ENCODE peak calls at places on chromosomes 1 and 21, in six cellular contexts. B is esophagus squamous epithelium, Y is stomach, X is aorta, Q is cardiac muscle cell, E is ovary. C is an unnamed sample. For H3K9me3, the result is how much of the 10 kb centered on the place peaks cover.

GRCh38 chr1:180137767-180138166 is 16.9 kb upstream of the QSOX1 start:
- DNase-seq in B (no peak), Y (no peak), X (no peak), Q (no peak), E (no peak), C (no peak)

GRCh38 chr1:78292361-78292760 is 198.4 kb upstream of the PTGFR start:
- DNase-seq in B (no peak), Y (no peak), X (no peak), Q (no peak), E (no peak), C (no peak)

GRCh38 chr21:42257091-42257760 is 38.3 kb downstream of the ABCG1 start:
- DNase-seq in B (no peak), Y (no peak), X (no peak), Q (peak), E (no peak), C (peak)

GRCh38 chr21:41948901-41949300 is 4.9 kb downstream of the C2CD2 start:
- DNase-seq in B (no peak), Y (no peak), X (no peak), Q (no peak), E (no peak), C (no peak)

GRCh38 chr1:156599811-156600210 is 1.5 kb downstream of the GPATCH4 start:
- DNase-seq in B (no peak), Y (no peak), X (no peak), Q (no peak), E (no peak), C (no peak)

GRCh38 chr1:35243681-35244080 is 24.8 kb upstream of the ZMYM4 start:
- DNase-seq in B (no peak), Y (no peak), X (peak), Q (no peak), E (no peak), C (no peak)

GRCh38 chr1:191901651-191902050 is 256.6 kb upstream of the RGS18 start:
- DNase-seq in B (no peak), Y (no peak), X (no peak), Q (no peak), E (no peak), C (no peak)

GRCh38 chr1:32291145-32291707 is 657 bp upstream of the HDAC1 start:
- DNase-seq in B (no peak), Y (no peak), X (no peak), Q (peak), E (no peak), C (no peak)

GRCh38 chr1:39540504-39541031 is 36.0 kb downstream of the PABPC4 start:
- DNase-seq in B (peak), Y (peak), X (peak), Q (peak), E (no peak), C (no peak)

GRCh38 chr1:109793486-109794318 is 30.0 kb upstream of the EPS8L3 start:
- DNase-seq in B (no peak), Y (peak), X (no peak), Q (peak), E (no peak), C (no peak)

GRCh38 chr1:150973826-150974579 is 632 bp downstream of the CERS2 start:
- DNase-seq in B (no peak), Y (peak), X (peak), Q (no peak), E (peak), C (peak)

GRCh38 chr1:202281316-202282016 is 60.3 kb downstream of the UBE2T start:
- DNase-seq in B (no peak), Y (no peak), X (peak), Q (peak), E (no peak), C (no peak)

GRCh38 chr1:180085331-180085730 is 69.3 kb upstream of the QSOX1 start:
- DNase-seq in B (no peak), Y (no peak), X (no peak), Q (no peak), E (no peak), C (no peak)

GRCh38 chr1:41387667-41388091 is 26.4 kb downstream of the FOXO6 start:
- DNase-seq in B (no peak), Y (peak), X (peak), Q (peak), E (peak), C (no peak)

GRCh38 chr1:1956101-1956500 is 37.0 kb upstream of the TMEM52 start:
- DNase-seq in B (no peak), Y (no peak), X (no peak), Q (no peak), E (no peak), C (no peak)

GRCh38 chr1:106276856-106277255 is 779.6 kb upstream of the PRMT6 start:
- DNase-seq in B (no peak), Y (no peak), X (no peak), Q (no peak), E (no peak), C (no peak)

GRCh38 chr21:37866027-37866426 is 50.2 kb downstream of the KCNJ6 start:
- DNase-seq in B (no peak), Y (no peak), X (no peak), Q (no peak), E (no peak), C (no peak)

GRCh38 chr1:167388976-167389375 is 129.4 kb downstream of the CD247 start:
- DNase-seq in B (no peak), Y (no peak), X (no peak), Q (no peak), E (no peak), C (no peak)

DNA sequence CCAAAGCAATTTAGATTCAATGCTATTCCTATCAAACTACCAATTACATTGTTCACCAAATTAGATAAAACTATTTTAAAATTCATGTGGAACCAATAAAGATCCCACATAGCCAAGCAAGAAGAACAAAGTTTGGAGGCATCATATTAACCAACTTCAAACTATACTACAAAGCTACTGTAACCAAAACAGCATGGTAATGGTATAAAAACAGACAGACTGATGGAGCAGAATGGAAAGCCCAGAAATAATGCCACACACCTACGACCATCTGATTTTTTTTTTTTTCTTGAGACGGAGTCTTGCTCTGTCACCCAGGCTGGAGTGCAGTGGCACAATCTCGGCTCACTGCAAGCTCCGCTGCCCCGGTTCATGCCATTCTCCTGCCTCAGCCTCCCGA is 7.1 kb downstream of the ZNF124 start:
- DNase-seq in B (no peak), Y (no peak), X (no peak), Q (no peak), E (no peak), C (no peak)
- H3K9me3 ChIP-seq in B (under half), Y (half or more), X (under half), Q (under half), E (under half), C (under half)

GRCh38 chr1:183764981-183765380 is 39.9 kb upstream of the RGL1 start:
- DNase-seq in B (no peak), Y (no peak), X (no peak), Q (no peak), E (no peak), C (no peak)
- H3K9me3 ChIP-seq in B (under half), Y (under half), X (under half), Q (under half), E (under half), C (under half)

GRCh38 chr1:230074270-230074669 is 7.2 kb downstream of the GALNT2 start:
- DNase-seq in B (no peak), Y (no peak), X (no peak), Q (no peak), E (no peak), C (no peak)
- H3K9me3 ChIP-seq in B (under half), Y (under half), X (under half), Q (under half), E (under half), C (under half)

DNA sequence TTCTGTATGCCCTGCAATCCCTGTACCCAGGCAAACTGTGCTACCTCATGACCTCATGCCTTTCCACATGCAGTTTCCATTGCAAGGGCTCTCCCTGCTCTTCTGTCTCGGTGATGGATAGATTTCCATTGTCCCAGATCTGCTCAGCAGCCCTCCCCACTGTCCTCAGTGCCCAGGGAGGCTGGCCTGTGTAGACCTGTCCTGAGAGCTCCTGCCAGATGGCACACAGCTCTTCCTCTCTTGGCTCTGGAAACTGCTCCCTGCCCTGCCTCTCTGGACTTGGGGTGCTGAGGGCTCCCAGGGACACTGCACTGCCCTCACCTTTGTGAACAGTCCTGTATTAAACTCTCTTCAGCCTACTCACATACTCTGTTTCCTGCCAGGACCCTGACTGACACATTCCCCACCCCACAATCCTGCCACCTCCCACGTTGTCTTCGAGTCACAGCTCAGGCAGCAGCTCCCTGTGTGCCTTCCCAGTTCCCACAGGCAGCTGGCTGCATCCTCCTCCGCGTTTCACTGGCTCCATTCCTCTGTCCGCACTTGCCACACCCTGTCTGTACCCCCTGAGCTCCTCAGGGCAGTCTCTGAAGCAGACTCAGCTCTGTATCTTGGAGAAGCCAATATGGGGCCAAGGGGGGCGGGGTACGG is 57.0 kb downstream of the SPATA46 start:
- DNase-seq in B (no peak), Y (no peak), X (no peak), Q (peak), E (no peak), C (no peak)
- H3K9me3 ChIP-seq in B (under half), Y (under half), X (under half), Q (under half), E (under half), C (under half)

DNA sequence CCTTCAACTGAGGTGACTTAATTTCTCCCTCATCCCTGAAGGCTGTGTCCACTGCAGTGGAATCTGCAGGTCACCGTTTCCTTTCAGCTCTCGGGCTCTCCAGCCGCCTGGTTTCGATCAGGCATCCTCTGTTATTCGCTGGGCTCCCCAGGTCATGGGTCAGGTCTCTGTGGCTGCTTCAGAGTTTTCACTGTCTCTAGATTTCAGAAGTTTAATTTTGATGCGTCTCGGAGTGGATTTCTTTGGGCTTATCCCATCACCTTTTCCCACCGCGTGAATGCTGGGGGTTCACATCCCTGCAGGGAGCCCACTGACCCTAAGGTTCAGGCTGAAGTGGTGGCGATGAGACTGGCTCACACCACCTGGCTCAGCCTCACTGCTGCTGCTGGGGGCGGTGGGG is 3.3 kb downstream of the ACTRT2 start:
- DNase-seq in B (no peak), Y (no peak), X (no peak), Q (no peak), E (no peak), C (no peak)
- H3K9me3 ChIP-seq in B (under half), Y (under half), X (under half), Q (under half), E (under half), C (under half)

GRCh38 chr1:30125024-30125423 is 598.4 kb downstream of the MATN1 start:
- DNase-seq in B (no peak), Y (no peak), X (no peak), Q (no peak), E (no peak), C (no peak)

GRCh38 chr1:30129001-30129408 is 594.4 kb downstream of the MATN1 start:
- DNase-seq in B (no peak), Y (no peak), X (no peak), Q (no peak), E (no peak), C (no peak)

GRCh38 chr1:30129421-30130055 is 593.8 kb downstream of the MATN1 start:
- DNase-seq in B (no peak), Y (no peak), X (no peak), Q (no peak), E (no peak), C (no peak)

GRCh38 chr1:30125449-30126170 is 597.8 kb downstream of the MATN1 start:
- DNase-seq in B (no peak), Y (no peak), X (no peak), Q (no peak), E (no peak), C (no peak)

DNA sequence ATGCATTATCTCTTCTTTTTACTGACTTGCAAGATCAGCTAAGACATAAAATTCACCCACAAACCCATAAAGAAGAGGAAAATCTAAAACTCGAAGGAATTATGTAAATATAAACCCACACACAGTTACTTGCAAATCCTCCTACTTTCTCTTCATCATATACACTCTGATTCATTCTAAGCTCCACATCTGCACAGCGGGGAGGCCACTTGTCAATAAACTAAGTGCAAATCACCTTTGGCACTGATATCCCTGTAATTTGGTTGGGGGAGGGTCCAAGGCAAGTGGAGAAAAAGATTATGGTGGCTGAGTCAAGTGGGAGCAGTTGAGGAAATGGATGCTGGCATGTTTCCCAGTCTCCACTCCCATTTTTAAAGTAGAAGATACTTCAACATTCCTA is 596.5 kb downstream of the MATN1 start:
- DNase-seq in B (no peak), Y (no peak), X (no peak), Q (no peak), E (no peak), C (no peak)
- H3K9me3 ChIP-seq in B (under half), Y (under half), X (under half), Q (under half), E (under half), C (under half)

DNA sequence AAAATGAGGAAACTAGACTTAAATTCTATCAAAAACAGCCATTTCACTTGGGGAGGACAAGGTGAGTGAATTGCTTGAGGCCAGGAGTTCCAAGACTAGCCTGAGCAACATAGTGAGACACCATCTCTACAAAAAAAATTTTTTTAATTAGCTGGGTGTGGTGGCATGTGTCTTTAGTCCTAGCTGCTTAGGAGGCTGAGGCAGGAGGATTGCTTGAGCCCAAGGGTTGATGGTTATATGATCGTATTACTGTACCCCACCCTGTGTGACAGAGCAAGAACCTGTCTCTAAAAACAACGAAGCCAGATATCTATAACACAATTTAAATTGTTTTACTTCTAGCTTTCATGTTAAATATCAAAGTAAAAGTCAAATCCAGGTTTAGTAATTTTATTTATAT is 126.1 kb upstream of the HP1BP3 start:
- DNase-seq in B (no peak), Y (no peak), X (no peak), Q (no peak), E (no peak), C (no peak)
- H3K9me3 ChIP-seq in B (under half), Y (under half), X (under half), Q (under half), E (under half), C (under half)